ENCODE peak calls at places on chromosomes 13 and 19, in nine cellular contexts. Z, K, W, V, E, C, J, L and N are unnamed samples.

GRCh38 chr19:43718627-43719377 is 2.9 kb downstream of the IRGC start:
- DNase-seq in W (no peak), J (no peak), L (no peak), C (no peak), Z (no peak), V (no peak), K (no peak), E (no peak), N (no peak)

GRCh38 chr13:30806784-30807183 is 71.4 kb downstream of the ALOX5AP start:
- DNase-seq in C (no peak), W (no peak), K (no peak), E (no peak), L (no peak), Z (no peak), V (no peak), J (no peak), N (no peak)

GRCh38 chr13:47036291-47037008 is 139.6 kb upstream of the HTR2A start:
- DNase-seq in C (no peak), Z (no peak), V (no peak), L (no peak), E (no peak), W (no peak), K (peak; percentile 64), J (no peak), N (no peak)

GRCh38 chr19:57560049-57560491 is 407 bp upstream of the ZNF550 start:
- DNase-seq in L (no peak), V (no peak), J (no peak), W (peak; percentile 22), E (peak; percentile 30), C (no peak), K (no peak), Z (no peak), N (no peak)

GRCh38 chr13:39484506-39485313 is 118.3 kb downstream of the LHFPL6 start:
- DNase-seq in Z (no peak), V (no peak), K (no peak), E (no peak), C (no peak), L (no peak), J (no peak), W (no peak), N (no peak)

GRCh38 chr13:30110301-30111070 is 196.9 kb downstream of the KATNAL1 start:
- DNase-seq in J (no peak), C (no peak), W (no peak), Z (no peak), E (no peak), L (peak; percentile 66), K (no peak), V (no peak), N (no peak)

GRCh38 chr13:112625698-112626097 is 37.7 kb upstream of the TUBGCP3 start:
- DNase-seq in J (no peak), K (no peak), Z (no peak), C (no peak), V (no peak), E (no peak), L (no peak), W (no peak), N (no peak)

GRCh38 chr13:108859202-108860012 is 230.0 kb downstream of the MYO16 start:
- DNase-seq in W (no peak), V (no peak), L (no peak), J (no peak), K (no peak), E (no peak), Z (no peak), C (no peak), N (no peak)

GRCh38 chr13:74132768-74133656 is 1.2 kb downstream of the KLF12 start:
- DNase-seq in L (peak; percentile 70), E (peak; percentile 48), C (peak; percentile 26), K (no peak), V (peak; percentile 36), W (peak; percentile 41), Z (no peak), J (no peak), N (no peak)

GRCh38 chr19:31342926-31343325 is 6.3 kb downstream of the TSHZ3 start:
- DNase-seq in J (no peak), Z (no peak), V (no peak), L (no peak), E (no peak), W (no peak), K (no peak), C (no peak), N (no peak)

GRCh38 chr13:75329723-75330122 is 152.2 kb downstream of the TBC1D4 start:
- DNase-seq in V (no peak), L (no peak), J (no peak), Z (no peak), W (no peak), C (no peak), E (no peak), K (no peak), N (no peak)

GRCh38 chr19:11138659-11139526 is 16.7 kb downstream of the SPC24 start:
- DNase-seq in E (peak; percentile 61), V (peak; percentile 68), C (peak; percentile 62), W (peak; percentile 81), L (peak; percentile 94), J (no peak), Z (peak; percentile 50), K (no peak), N (peak; percentile 95)

GRCh38 chr19:5738423-5738822 is 18.0 kb downstream of the CATSPERD start:
- DNase-seq in E (no peak), J (no peak), C (no peak), W (no peak), Z (no peak), L (no peak), V (no peak), K (no peak), N (no peak)

DNA sequence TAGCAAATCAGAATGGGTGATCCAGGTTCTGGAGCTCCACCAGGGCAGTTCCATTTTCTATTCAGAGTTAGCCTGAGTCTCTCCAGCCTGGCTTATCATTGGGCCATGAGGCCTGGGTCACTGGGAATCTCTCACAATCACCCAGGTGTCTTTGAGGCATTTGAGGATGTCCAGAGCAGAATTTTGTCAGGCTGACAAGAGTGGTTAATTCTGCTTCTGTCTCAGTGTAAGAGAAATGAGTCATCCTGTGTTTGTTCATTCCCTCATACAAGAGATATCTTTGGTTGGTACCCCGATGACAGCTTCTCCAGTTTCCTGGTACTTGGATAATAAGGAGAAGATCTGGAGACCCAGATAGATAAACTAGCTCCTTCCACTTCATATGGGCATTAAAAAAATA is 10.4 kb downstream of the ZNF93 start:
- DNase-seq in J (no peak), K (no peak), E (no peak), Z (no peak), W (no peak), V (no peak), L (no peak), C (no peak), N (no peak)
- TF ChIP-seq EP300 in J (no peak), K (no peak), E (no peak), Z (no peak), W (no peak), V (no peak), L (no peak), C (no peak), N (no peak)

GRCh38 chr19:38617283-38617763 is 430 bp downstream of the MAP4K1 start:
- DNase-seq in V (no peak), E (no peak), W (no peak), L (no peak), K (peak; percentile 9), Z (no peak), C (no peak), J (no peak), N (no peak)
- H3K4me3 ChIP-seq in V (peak overlapping the region; percentile 95), E (no peak overlapping the region), W (no peak overlapping the region), L (peak overlapping the region; percentile 83), K (peak overlapping the region; percentile 84), Z (no peak overlapping the region), C (peak overlapping the region; percentile 5), J (no peak overlapping the region), N (peak overlapping the region; percentile 71)

GRCh38 chr19:9538183-9539058 is at the start of gene ZNF426:
- DNase-seq in J (peak; percentile 58), V (peak; percentile 85), W (peak; percentile 89), L (peak; percentile 93), Z (peak; percentile 70), E (peak; percentile 88), K (peak; percentile 39), C (peak; percentile 88), N (peak; percentile 94)

GRCh38 chr19:9531933-9532332 is 6.5 kb downstream of the ZNF426 start:
- DNase-seq in L (no peak), E (no peak), Z (no peak), W (no peak), J (no peak), V (no peak), C (no peak), K (no peak), N (no peak)

DNA sequence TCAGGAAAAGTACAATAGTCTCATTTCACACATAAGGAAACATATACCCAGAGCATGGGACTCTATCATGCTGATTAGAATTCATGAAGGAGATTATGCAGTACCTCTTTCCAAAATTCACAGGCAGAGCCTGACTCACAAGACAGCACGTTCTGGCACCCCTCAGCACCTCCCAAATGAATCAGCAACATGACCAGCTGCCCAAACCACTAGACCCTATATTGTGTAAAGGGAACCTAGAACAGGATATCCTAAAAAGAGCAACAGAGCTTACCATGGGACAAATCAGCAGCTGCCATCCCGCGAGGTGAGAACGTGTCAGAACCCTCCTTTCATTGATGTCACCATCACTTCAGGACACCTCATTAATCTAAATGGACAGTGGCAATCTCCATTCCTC is 2.5 kb downstream of the ZNF426 start:
- DNase-seq in J (no peak), C (no peak), V (no peak), E (no peak), L (no peak), K (no peak), Z (no peak), W (no peak), N (no peak)
- H3K9me3 ChIP-seq in J (peaks cover 44% of the 10 kb centered on the region), C (peaks cover 31% of the 10 kb centered on the region), V (peaks cover 70% of the 10 kb centered on the region), E (peaks cover 12% of the 10 kb centered on the region), L (peaks cover 11% of the 10 kb centered on the region), K (peaks cover 18% of the 10 kb centered on the region), Z (peaks cover 69% of the 10 kb centered on the region), W (peaks cover 56% of the 10 kb centered on the region), N (peaks cover 49% of the 10 kb centered on the region)

GRCh38 chr13:48448285-48448962 is 35.5 kb upstream of the LPAR6 start:
- DNase-seq in W (no peak), E (no peak), V (no peak), C (no peak), Z (no peak), K (no peak), L (no peak), J (no peak), N (no peak)

GRCh38 chr13:48448963-48449614 is 36.2 kb upstream of the LPAR6 start:
- DNase-seq in V (no peak), E (no peak), L (no peak), J (no peak), Z (no peak), W (no peak), K (no peak), C (no peak), N (no peak)

GRCh38 chr13:48446454-48446853 is 33.5 kb upstream of the LPAR6 start:
- DNase-seq in L (no peak), V (no peak), C (no peak), K (no peak), Z (no peak), W (no peak), J (no peak), E (no peak), N (no peak)

GRCh38 chr13:48449656-48450055 is 36.7 kb upstream of the LPAR6 start:
- DNase-seq in J (no peak), V (no peak), Z (no peak), E (no peak), K (no peak), C (no peak), L (no peak), W (no peak), N (no peak)
- TF ChIP-seq EP300 in J (no peak), V (no peak), Z (no peak), E (no peak), K (no peak), C (no peak), L (no peak), W (no peak), N (no peak)